ENCODE peak calls at places on chromosomes 13 and 19, in seven cellular contexts. E is CD4-positive, alpha-beta T cell; R is stimulated activated CD8-positive, alpha-beta memory T cell treated with anti-CD3 and anti-CD28 coated beads, Interleukin-12 subunit alpha, Interleukin-12 subunit beta, amount 100 ng/mL, for 4 hours; B is NCI-H2029 treated with DMSO at 0.1 percent for 48 hours; H is OCI-LY7; I is AG08395; N is lower leg skin. S is an unnamed sample.

GRCh38 chr13:52665325-52665724 is 12.7 kb downstream of the SUGT1 start:
- DNase-seq in E (no peak), R (no peak), B (peak; percentile 1), H (peak; percentile 20), I (peak; percentile 29), N (no peak), S (no peak)

GRCh38 chr13:37127706-37128241 is 22.3 kb upstream of the CSNK1A1L start:
- DNase-seq in E (no peak), R (no peak), B (no peak), H (no peak), I (peak; percentile 63), N (no peak), S (no peak)

GRCh38 chr19:23817519-23817918 is 58.8 kb upstream of the ZNF681 start:
- DNase-seq in E (peak; percentile 38), R (no peak), B (no peak), H (peak; percentile 82), I (no peak), N (no peak), S (no peak)

GRCh38 chr13:72884111-72884510 is 102.2 kb downstream of the PIBF1 start:
- DNase-seq in E (no peak), R (no peak), B (no peak), H (no peak), I (no peak), N (no peak), S (no peak)

GRCh38 chr13:102848956-102849355 is 3.1 kb downstream of the ERCC5 start:
- DNase-seq in E (no peak), R (no peak), B (no peak), H (no peak), I (no peak), N (no peak), S (no peak)

GRCh38 chr19:38145627-38146026 is 78.4 kb downstream of the DPF1 start:
- DNase-seq in E (no peak), R (no peak), B (no peak), H (no peak), I (no peak), N (peak; percentile 91), S (no peak)

GRCh38 chr19:42069619-42070293 is at the start of gene GRIK5:
- DNase-seq in E (no peak), R (no peak), B (no peak), H (no peak), I (no peak), N (no peak), S (no peak)

GRCh38 chr13:40617801-40618356 is 48.6 kb downstream of the FOXO1 start:
- DNase-seq in E (no peak), R (no peak), B (no peak), H (no peak), I (no peak), N (no peak), S (no peak)

GRCh38 chr13:91346848-91347211 is 657 bp upstream of the MIR17HG start:
- DNase-seq in E (peak; percentile 15), R (peak; percentile 6), B (no peak), H (peak; percentile 97), I (no peak), N (no peak), S (no peak)

GRCh38 chr13:54845351-54845965 is 1816.8 kb downstream of the OLFM4 start:
- DNase-seq in E (no peak), R (no peak), B (no peak), H (no peak), I (no peak), N (no peak), S (no peak)

GRCh38 chr13:21330126-21330861 is 128.8 kb downstream of the ZDHHC20 start:
- DNase-seq in E (no peak), R (no peak), B (no peak), H (no peak), I (no peak), N (no peak), S (no peak)

GRCh38 chr19:19568802-19569756 is 31.0 kb downstream of the CILP2 start:
- DNase-seq in E (no peak), R (no peak), B (no peak), H (no peak), I (peak; percentile 80), N (no peak), S (no peak)

GRCh38 chr19:10503002-10503789 is at the start of gene KEAP1:
- DNase-seq in E (no peak), R (no peak), B (no peak), H (peak; percentile 59), I (peak; percentile 20), N (no peak), S (no peak)

GRCh38 chr13:21481359-21481758 is 22.3 kb upstream of the ZDHHC20 start:
- DNase-seq in E (no peak), R (no peak), B (peak; percentile 26), H (no peak), I (peak; percentile 14), N (no peak), S (no peak)

GRCh38 chr13:20624213-20624612 is 57.3 kb downstream of the IFT88 start:
- DNase-seq in E (no peak), R (no peak), B (no peak), H (no peak), I (no peak), N (no peak), S (no peak)

GRCh38 chr19:35955881-35956634 is 19.9 kb downstream of the LRFN3 start:
- DNase-seq in E (no peak), R (no peak), B (no peak), H (no peak), I (no peak), N (no peak), S (no peak)

GRCh38 chr19:41407271-41407670 is 9.7 kb downstream of the BCKDHA start:
- DNase-seq in E (no peak), R (no peak), B (peak; percentile 32), H (no peak), I (no peak), N (no peak), S (no peak)

GRCh38 chr13:82341116-82341515 is 1541.2 kb downstream of the SLITRK1 start:
- DNase-seq in E (no peak), R (no peak), B (no peak), H (no peak), I (no peak), N (no peak), S (no peak)

GRCh38 chr13:35500071-35500595 is 23.6 kb upstream of the MAB21L1 start:
- DNase-seq in E (no peak), R (no peak), B (peak; percentile 13), H (no peak), I (no peak), N (no peak), S (no peak)

GRCh38 chr19:6312018-6312417 is 21.4 kb downstream of the ACER1 start:
- DNase-seq in E (no peak), R (no peak), B (no peak), H (no peak), I (no peak), N (no peak), S (no peak)

GRCh38 chr19:11141937-11142527 is 13.6 kb downstream of the SPC24 start:
- DNase-seq in E (no peak), R (no peak), B (no peak), H (no peak), I (no peak), N (no peak), S (no peak)

GRCh38 chr19:38497907-38498306 is 64.4 kb downstream of the RYR1 start:
- DNase-seq in E (no peak), R (no peak), B (no peak), H (no peak), I (no peak), N (no peak), S (no peak)

GRCh38 chr13:28337196-28338045 is 157.5 kb downstream of the FLT1 start:
- DNase-seq in E (no peak), R (no peak), B (no peak), H (no peak), I (peak; percentile 77), N (peak; percentile 19), S (no peak)

GRCh38 chr13:110308377-110309158 is 1.5 kb downstream of the COL4A2 start:
- DNase-seq in E (no peak), R (no peak), B (no peak), H (no peak), I (no peak), N (no peak), S (no peak)

GRCh38 chr13:27043013-27043412 is 128.6 kb downstream of the USP12 start:
- DNase-seq in E (no peak), R (no peak), B (peak; percentile 28), H (no peak), I (peak; percentile 98), N (peak; percentile 68), S (no peak)

GRCh38 chr13:113483504-113484287 is 6.8 kb downstream of the DCUN1D2 start:
- DNase-seq in E (no peak), R (no peak), B (no peak), H (no peak), I (no peak), N (no peak), S (no peak)

GRCh38 chr13:76917096-76917495 is 30.9 kb upstream of the KCTD12 start:
- DNase-seq in E (no peak), R (no peak), B (no peak), H (no peak), I (no peak), N (no peak), S (no peak)

GRCh38 chr19:48111280-48111679 is 663 bp upstream of the PLA2G4C start:
- DNase-seq in E (no peak), R (no peak), B (peak; percentile 5), H (peak; percentile 22), I (no peak), N (no peak), S (no peak)

GRCh38 chr13:29901714-29902631 is 51.6 kb upstream of the UBL3 start:
- DNase-seq in E (no peak), R (peak; percentile 7), B (peak; percentile 7), H (no peak), I (peak; percentile 88), N (no peak), S (no peak)

GRCh38 chr19:29040951-29041350 is 172.0 kb downstream of the UQCRFS1 start:
- DNase-seq in E (no peak), R (no peak), B (no peak), H (no peak), I (no peak), N (no peak), S (no peak)

GRCh38 chr19:18317998-18318800 is 4.7 kb downstream of the LSM4 start:
- DNase-seq in E (peak; percentile 31), R (no peak), B (no peak), H (no peak), I (no peak), N (no peak), S (no peak)

GRCh38 chr13:31012285-31013024 is 80.0 kb downstream of the TEX26 start:
- DNase-seq in E (no peak), R (no peak), B (no peak), H (no peak), I (peak; percentile 60), N (no peak), S (no peak)

GRCh38 chr13:110298566-110299321 is 8.2 kb downstream of the COL4A1 start:
- DNase-seq in E (no peak), R (no peak), B (no peak), H (no peak), I (no peak), N (no peak), S (no peak)